ENCODE peak calls at places on chromosomes 2 and 18, in eight cellular contexts. K, E, I, W, Y, V, T and D are unnamed samples.

GRCh38 chr2:219294356-219295351 is 14.5 kb downstream of the PTPRN start:
- DNase-seq in K (peak), Y (peak), V (peak), W (peak), T (peak), I (peak), E (no peak), D (peak)

GRCh38 chr2:41935806-41936205 is 112.0 kb upstream of the PKDCC start:
- DNase-seq in I (no peak), W (no peak), T (no peak), V (no peak), K (no peak), Y (no peak), E (no peak), D (no peak)

GRCh38 chr2:145068509-145068908 is 548.6 kb upstream of the ZEB2 start:
- DNase-seq in K (no peak), I (no peak), W (no peak), E (no peak), V (peak), Y (no peak), T (no peak), D (no peak)

GRCh38 chr2:39121523-39122063 is 742 bp upstream of the SOS1 start:
- DNase-seq in K (no peak), T (no peak), V (no peak), W (no peak), Y (no peak), E (no peak), I (no peak), D (peak)

GRCh38 chr18:77065221-77065981 is 67.2 kb downstream of the MBP start:
- DNase-seq in E (no peak), V (peak), T (peak), W (no peak), I (no peak), K (no peak), Y (peak), D (no peak)

GRCh38 chr2:36511858-36512630 is 85.9 kb downstream of the FEZ2 start:
- DNase-seq in T (no peak), K (no peak), I (no peak), Y (no peak), E (no peak), V (no peak), W (no peak), D (no peak)

GRCh38 chr2:34204560-34204959 is 605.5 kb upstream of the FAM98A start:
- DNase-seq in E (no peak), T (no peak), W (no peak), Y (no peak), V (no peak), I (no peak), K (no peak), D (no peak)

GRCh38 chr18:78495550-78495949 is 484.1 kb upstream of the SALL3 start:
- DNase-seq in K (no peak), V (no peak), I (no peak), E (no peak), Y (no peak), T (no peak), W (no peak), D (no peak)